ENCODE peak calls at places on chromosomes 12 and 14, in five cellular contexts. R, I, S, V and H are unnamed samples.

GRCh38 chr12:75011120-75011519 is 198.5 kb downstream of the KCNC2 start:
- DNase-seq in R (no peak), I (peak; percentile 21), S (peak; percentile 17), V (no peak), H (no peak)

GRCh38 chr14:75303415-75303814 is 24.8 kb downstream of the FOS start:
- DNase-seq in R (peak; percentile 61), I (peak; percentile 67), S (peak; percentile 66), V (peak; percentile 73), H (peak; percentile 44)

GRCh38 chr14:53124778-53125177 is 28.3 kb downstream of the DDHD1 start:
- DNase-seq in R (no peak), I (no peak), S (no peak), V (no peak), H (no peak)

GRCh38 chr12:98699568-98699967 is 54.5 kb downstream of the APAF1 start:
- DNase-seq in R (no peak), I (no peak), S (no peak), V (no peak), H (no peak)

GRCh38 chr12:98503343-98503592 is 12.1 kb upstream of the TMPO start:
- DNase-seq in R (peak; percentile 81), I (peak; percentile 74), S (peak; percentile 93), V (peak; percentile 76), H (peak; percentile 61)

GRCh38 chr14:80987235-80988032 is 32.0 kb downstream of the TSHR start:
- DNase-seq in R (peak; percentile 44), I (peak; percentile 74), S (peak; percentile 70), V (peak; percentile 38), H (no peak)

GRCh38 chr12:127773520-127773919 is 493.4 kb upstream of the TMEM132C start:
- DNase-seq in R (no peak), I (peak; percentile 12), S (no peak), V (no peak), H (peak; percentile 74)

GRCh38 chr12:122297494-122297893 is 31.2 kb upstream of the VPS33A start:
- DNase-seq in R (no peak), I (no peak), S (no peak), V (no peak), H (no peak)

GRCh38 chr12:28710882-28711281 is 438.2 kb upstream of the FAR2 start:
- DNase-seq in R (no peak), I (no peak), S (no peak), V (peak; percentile 8), H (no peak)

GRCh38 chr12:117836999-117837736 is 131.6 kb downstream of the KSR2 start:
- DNase-seq in R (peak; percentile 50), I (peak; percentile 78), S (peak; percentile 79), V (peak; percentile 58), H (peak; percentile 70)

GRCh38 chr14:67413806-67414769 is 2.1 kb upstream of the PLEK2 start:
- DNase-seq in R (peak; percentile 48), I (peak; percentile 36), S (peak; percentile 50), V (peak; percentile 85), H (no peak)

GRCh38 chr12:107545737-107546363 is 139.7 kb upstream of the PWP1 start:
- DNase-seq in R (no peak), I (no peak), S (no peak), V (no peak), H (no peak)

GRCh38 chr14:75793806-75794205 is 132.8 kb downstream of the TTLL5 start:
- DNase-seq in R (no peak), I (no peak), S (no peak), V (no peak), H (no peak)

GRCh38 chr14:52596861-52597260 is 44.2 kb downstream of the GPR137C start:
- DNase-seq in R (no peak), I (no peak), S (no peak), V (no peak), H (no peak)

GRCh38 chr14:99516156-99517045 is 35.2 kb downstream of the CCNK start:
- DNase-seq in R (no peak), I (no peak), S (no peak), V (no peak), H (no peak)

GRCh38 chr14:59275668-59276067 is 87.2 kb downstream of the DAAM1 start:
- DNase-seq in R (no peak), I (no peak), S (no peak), V (peak; percentile 19), H (no peak)

GRCh38 chr14:44803239-44803905 is 158.4 kb downstream of the KLHL28 start:
- DNase-seq in R (no peak), I (peak; percentile 48), S (no peak), V (peak; percentile 17), H (no peak)

GRCh38 chr12:40760821-40761220 is 68.6 kb downstream of the CNTN1 start:
- DNase-seq in R (no peak), I (no peak), S (no peak), V (no peak), H (no peak)

GRCh38 chr12:16121953-16122352 is 155.5 kb downstream of the SLC15A5 start:
- DNase-seq in R (no peak), I (no peak), S (no peak), V (no peak), H (no peak)

GRCh38 chr14:91369628-91370445 is 47.8 kb downstream of the CCDC88C start:
- DNase-seq in R (peak; percentile 64), I (no peak), S (peak; percentile 65), V (no peak), H (no peak)